ENCODE peak calls at places on chromosome 12, in four cellular contexts. One of them, this sample, is unnamed.
A peak's percentile ranks its signal among the peaks of the same experiment; 100 is the strongest.

GRCh38 chr12:85733441-85733840 is 102.8 kb downstream of the RASSF9 start:
- DNase-seq in NCI-H1092 treated with DMSO at 0.1 percent for 48 hours: no peak
- DNase-seq in activated CD4-positive, alpha-beta T cell treated with anti-CD3 and anti-CD28 coated beads for 36 hours: no peak
- DNase-seq in GM18507: no peak
- DNase-seq in this sample: no peak

GRCh38 chr12:101042211-101042610 is 167.8 kb downstream of the SLC5A8 start:
- DNase-seq in NCI-H1092 treated with DMSO at 0.1 percent for 48 hours: no peak
- DNase-seq in activated CD4-positive, alpha-beta T cell treated with anti-CD3 and anti-CD28 coated beads for 36 hours: no peak
- DNase-seq in GM18507: no peak
- DNase-seq in this sample: no peak

GRCh38 chr12:561908-562593 is 101.2 kb downstream of the NINJ2 start:
- DNase-seq in GM18507: no peak
- DNase-seq in activated CD4-positive, alpha-beta T cell treated with anti-CD3 and anti-CD28 coated beads for 36 hours: no peak
- DNase-seq in NCI-H1092 treated with DMSO at 0.1 percent for 48 hours: no peak
- DNase-seq in this sample: no peak

GRCh38 chr12:28290262-28290661 is 100.0 kb downstream of the CCDC91 start:
- DNase-seq in activated CD4-positive, alpha-beta T cell treated with anti-CD3 and anti-CD28 coated beads for 36 hours: no peak
- DNase-seq in GM18507: no peak
- DNase-seq in NCI-H1092 treated with DMSO at 0.1 percent for 48 hours: no peak
- DNase-seq in this sample: no peak

GRCh38 chr12:88242161-88242925 is 100.2 kb downstream of the TMTC3 start:
- DNase-seq in activated CD4-positive, alpha-beta T cell treated with anti-CD3 and anti-CD28 coated beads for 36 hours: peak; percentile 57
- DNase-seq in GM18507: no peak
- DNase-seq in NCI-H1092 treated with DMSO at 0.1 percent for 48 hours: no peak
- DNase-seq in this sample: no peak

GRCh38 chr12:85866929-85867776 is 6.9 kb upstream of the NTS start:
- DNase-seq in GM18507: no peak
- DNase-seq in activated CD4-positive, alpha-beta T cell treated with anti-CD3 and anti-CD28 coated beads for 36 hours: peak; percentile 30
- DNase-seq in NCI-H1092 treated with DMSO at 0.1 percent for 48 hours: peak; percentile 54
- DNase-seq in this sample: no peak

GRCh38 chr12:51536159-51536558 is 54.9 kb upstream of the SCN8A start:
- DNase-seq in NCI-H1092 treated with DMSO at 0.1 percent for 48 hours: no peak
- DNase-seq in activated CD4-positive, alpha-beta T cell treated with anti-CD3 and anti-CD28 coated beads for 36 hours: no peak
- DNase-seq in GM18507: no peak
- DNase-seq in this sample: no peak

GRCh38 chr12:66942741-66943465 is 264.0 kb upstream of the GRIP1 start:
- DNase-seq in NCI-H1092 treated with DMSO at 0.1 percent for 48 hours: no peak
- DNase-seq in GM18507: no peak
- DNase-seq in activated CD4-positive, alpha-beta T cell treated with anti-CD3 and anti-CD28 coated beads for 36 hours: no peak
- DNase-seq in this sample: no peak

GRCh38 chr12:108856428-108857157 is 790 bp downstream of the SSH1 start:
- DNase-seq in GM18507: no peak
- DNase-seq in activated CD4-positive, alpha-beta T cell treated with anti-CD3 and anti-CD28 coated beads for 36 hours: peak; percentile 81
- DNase-seq in NCI-H1092 treated with DMSO at 0.1 percent for 48 hours: no peak
- DNase-seq in this sample: peak; percentile 53

GRCh38 chr12:1307796-1308195 is 286.6 kb downstream of the FBXL14 start:
- DNase-seq in GM18507: no peak
- DNase-seq in activated CD4-positive, alpha-beta T cell treated with anti-CD3 and anti-CD28 coated beads for 36 hours: no peak
- DNase-seq in NCI-H1092 treated with DMSO at 0.1 percent for 48 hours: no peak
- DNase-seq in this sample: no peak

GRCh38 chr12:15364221-15365170 is 42.2 kb downstream of the PTPRO start:
- DNase-seq in GM18507: no peak
- DNase-seq in activated CD4-positive, alpha-beta T cell treated with anti-CD3 and anti-CD28 coated beads for 36 hours: no peak
- DNase-seq in NCI-H1092 treated with DMSO at 0.1 percent for 48 hours: no peak
- DNase-seq in this sample: no peak

GRCh38 chr12:78880078-78880477 is 15.5 kb downstream of the SYT1 start:
- DNase-seq in GM18507: no peak
- DNase-seq in NCI-H1092 treated with DMSO at 0.1 percent for 48 hours: no peak
- DNase-seq in activated CD4-positive, alpha-beta T cell treated with anti-CD3 and anti-CD28 coated beads for 36 hours: no peak
- DNase-seq in this sample: no peak

GRCh38 chr12:9372202-9372601 is 164.0 kb upstream of the PZP start:
- DNase-seq in GM18507: no peak
- DNase-seq in activated CD4-positive, alpha-beta T cell treated with anti-CD3 and anti-CD28 coated beads for 36 hours: no peak
- DNase-seq in NCI-H1092 treated with DMSO at 0.1 percent for 48 hours: peak; percentile 9
- DNase-seq in this sample: no peak

GRCh38 chr12:12776261-12776660 is 9.2 kb upstream of the APOLD1 start:
- DNase-seq in GM18507: no peak
- DNase-seq in activated CD4-positive, alpha-beta T cell treated with anti-CD3 and anti-CD28 coated beads for 36 hours: no peak
- DNase-seq in NCI-H1092 treated with DMSO at 0.1 percent for 48 hours: peak; percentile 15
- DNase-seq in this sample: peak; percentile 13

GRCh38 chr12:130878193-130879185 is 6.6 kb downstream of the RAN start:
- DNase-seq in NCI-H1092 treated with DMSO at 0.1 percent for 48 hours: no peak
- DNase-seq in GM18507: no peak
- DNase-seq in activated CD4-positive, alpha-beta T cell treated with anti-CD3 and anti-CD28 coated beads for 36 hours: no peak
- DNase-seq in this sample: no peak

GRCh38 chr12:2244013-2244861 is 191.4 kb downstream of the CACNA1C start:
- DNase-seq in activated CD4-positive, alpha-beta T cell treated with anti-CD3 and anti-CD28 coated beads for 36 hours: no peak
- DNase-seq in NCI-H1092 treated with DMSO at 0.1 percent for 48 hours: no peak
- DNase-seq in GM18507: no peak
- DNase-seq in this sample: peak; percentile 46

GRCh38 chr12:76308866-76309265 is 39.3 kb downstream of the BBS10 start:
- DNase-seq in GM18507: no peak
- DNase-seq in activated CD4-positive, alpha-beta T cell treated with anti-CD3 and anti-CD28 coated beads for 36 hours: no peak
- DNase-seq in NCI-H1092 treated with DMSO at 0.1 percent for 48 hours: no peak
- DNase-seq in this sample: no peak

GRCh38 chr12:76664731-76665130 is 99.2 kb upstream of the ZDHHC17 start:
- DNase-seq in GM18507: no peak
- DNase-seq in activated CD4-positive, alpha-beta T cell treated with anti-CD3 and anti-CD28 coated beads for 36 hours: no peak
- DNase-seq in NCI-H1092 treated with DMSO at 0.1 percent for 48 hours: no peak
- DNase-seq in this sample: no peak

GRCh38 chr12:121061831-121062230 is 22.8 kb upstream of the OASL start:
- DNase-seq in NCI-H1092 treated with DMSO at 0.1 percent for 48 hours: no peak
- DNase-seq in GM18507: no peak
- DNase-seq in activated CD4-positive, alpha-beta T cell treated with anti-CD3 and anti-CD28 coated beads for 36 hours: no peak
- DNase-seq in this sample: no peak

GRCh38 chr12:67647251-67647546 is 1.3 kb upstream of the DYRK2 start:
- DNase-seq in NCI-H1092 treated with DMSO at 0.1 percent for 48 hours: no peak
- DNase-seq in activated CD4-positive, alpha-beta T cell treated with anti-CD3 and anti-CD28 coated beads for 36 hours: no peak
- DNase-seq in GM18507: no peak
- DNase-seq in this sample: no peak

GRCh38 chr12:54420766-54421144 is 1.7 kb upstream of the ITGA5 start:
- DNase-seq in GM18507: no peak
- DNase-seq in activated CD4-positive, alpha-beta T cell treated with anti-CD3 and anti-CD28 coated beads for 36 hours: no peak
- DNase-seq in NCI-H1092 treated with DMSO at 0.1 percent for 48 hours: no peak
- DNase-seq in this sample: no peak

GRCh38 chr12:107415834-107416233 is 269.8 kb upstream of the PWP1 start:
- DNase-seq in activated CD4-positive, alpha-beta T cell treated with anti-CD3 and anti-CD28 coated beads for 36 hours: no peak
- DNase-seq in GM18507: no peak
- DNase-seq in NCI-H1092 treated with DMSO at 0.1 percent for 48 hours: no peak
- DNase-seq in this sample: no peak